ENCODE peak calls at places on chromosome 1, in eight cellular contexts. C is lower lobe of right lung, F is MM.1S, K is SK-N-SH, N is fibroblast of lung, D is esophagus muscularis mucosa, A is endodermal cell, G is pancreas. X is an unnamed sample.

GRCh38 chr1:227654858-227655752 is 80.0 kb downstream of the JMJD4 start:
- DNase-seq in C (no peak), F (no peak), K (no peak), N (no peak), D (no peak), A (no peak), G (no peak), X (no peak)

GRCh38 chr1:38026592-38027200 is 14.2 kb downstream of the UTP11 start:
- DNase-seq in C (peak), F (peak), K (no peak), N (peak), D (no peak), A (peak), G (peak), X (no peak)

GRCh38 chr1:202104073-202104472 is 18.6 kb upstream of the GPR37L1 start:
- DNase-seq in C (no peak), F (no peak), K (no peak), N (no peak), D (no peak), A (no peak), G (no peak), X (no peak)

GRCh38 chr1:8061210-8061609 is 35.1 kb upstream of the ERRFI1 start:
- DNase-seq in C (no peak), F (no peak), K (no peak), N (peak), D (no peak), A (no peak), G (no peak), X (peak)

GRCh38 chr1:47875831-47876586 is 121.2 kb downstream of the TRABD2B start:
- DNase-seq in C (no peak), F (no peak), K (no peak), N (no peak), D (no peak), A (no peak), G (no peak), X (peak)

GRCh38 chr1:66764994-66765578 is 12.8 kb downstream of the DYNLT5 start:
- DNase-seq in C (no peak), F (peak), K (peak), N (peak), D (no peak), A (peak), G (no peak), X (peak)

GRCh38 chr1:223229756-223230155 is 86.7 kb upstream of the TLR5 start:
- DNase-seq in C (no peak), F (no peak), K (no peak), N (no peak), D (no peak), A (no peak), G (no peak), X (no peak)

GRCh38 chr1:15756143-15757015 is 2.2 kb upstream of the FBLIM1 start:
- DNase-seq in C (no peak), F (no peak), K (no peak), N (no peak), D (no peak), A (no peak), G (peak), X (no peak)

GRCh38 chr1:151905070-151905442 is 4.3 kb downstream of the THEM4 start:
- DNase-seq in C (no peak), F (no peak), K (no peak), N (no peak), D (no peak), A (no peak), G (no peak), X (peak)

GRCh38 chr1:53145942-53146708 is 3.7 kb upstream of the SLC1A7 start:
- DNase-seq in C (peak), F (no peak), K (peak), N (peak), D (peak), A (peak), G (peak), X (peak)

GRCh38 chr1:87084247-87084836 is 169.9 kb downstream of the HS2ST1 start:
- DNase-seq in C (no peak), F (peak), K (peak), N (peak), D (no peak), A (no peak), G (no peak), X (no peak)

GRCh38 chr1:117613969-117614865 is 8.4 kb downstream of the TENT5C start:
- DNase-seq in C (no peak), F (peak), K (no peak), N (no peak), D (no peak), A (peak), G (no peak), X (no peak)

GRCh38 chr1:99943238-99943794 is 26.5 kb upstream of the SLC35A3 start:
- DNase-seq in C (no peak), F (no peak), K (no peak), N (peak), D (no peak), A (no peak), G (no peak), X (peak)

GRCh38 chr1:8989821-8990220 is 36.4 kb downstream of the SLC2A7 start:
- DNase-seq in C (no peak), F (no peak), K (no peak), N (no peak), D (no peak), A (no peak), G (no peak), X (peak)

GRCh38 chr1:174269932-174270651 is 110.8 kb downstream of the RABGAP1L start:
- DNase-seq in C (no peak), F (no peak), K (no peak), N (no peak), D (no peak), A (no peak), G (no peak), X (no peak)

GRCh38 chr1:19918057-19918456 is 5.4 kb downstream of the PLA2G2E start:
- DNase-seq in C (peak), F (peak), K (peak), N (peak), D (no peak), A (peak), G (peak), X (peak)

GRCh38 chr1:81224222-81224621 is 576.5 kb upstream of the ADGRL2 start:
- DNase-seq in C (no peak), F (no peak), K (no peak), N (no peak), D (no peak), A (no peak), G (no peak), X (no peak)

GRCh38 chr1:30244801-30245200 is 478.6 kb downstream of the MATN1 start:
- DNase-seq in C (no peak), F (no peak), K (no peak), N (no peak), D (no peak), A (no peak), G (no peak), X (no peak)

GRCh38 chr1:164785841-164786534 is 227.0 kb downstream of the PBX1 start:
- DNase-seq in C (no peak), F (no peak), K (no peak), N (peak), D (no peak), A (no peak), G (no peak), X (no peak)

GRCh38 chr1:40353081-40353480 is 20.4 kb upstream of the SMAP2 start:
- DNase-seq in C (no peak), F (no peak), K (no peak), N (no peak), D (no peak), A (no peak), G (no peak), X (no peak)

GRCh38 chr1:192445849-192446489 is 129.2 kb downstream of the RGS21 start:
- DNase-seq in C (no peak), F (peak), K (no peak), N (peak), D (no peak), A (peak), G (no peak), X (peak)

GRCh38 chr1:213985181-213986019 is 2.4 kb upstream of the PROX1 start:
- DNase-seq in C (no peak), F (no peak), K (no peak), N (no peak), D (no peak), A (peak), G (no peak), X (no peak)

GRCh38 chr1:18967066-18967690 is 10.7 kb upstream of the IFFO2 start:
- DNase-seq in C (no peak), F (no peak), K (no peak), N (no peak), D (no peak), A (no peak), G (no peak), X (no peak)

GRCh38 chr1:3912809-3913685 is 13.0 kb upstream of the C1orf174 start:
- DNase-seq in C (peak), F (no peak), K (no peak), N (no peak), D (no peak), A (peak), G (peak), X (no peak)

GRCh38 chr1:109732390-109732763 is 8.5 kb downstream of the GSTM3 start:
- DNase-seq in C (no peak), F (no peak), K (no peak), N (no peak), D (no peak), A (no peak), G (no peak), X (no peak)

GRCh38 chr1:109733235-109733634 is 7.6 kb downstream of the GSTM3 start:
- DNase-seq in C (no peak), F (no peak), K (no peak), N (no peak), D (no peak), A (no peak), G (no peak), X (no peak)

GRCh38 chr1:109726728-109727127 is 14.1 kb downstream of the GSTM3 start:
- DNase-seq in C (no peak), F (no peak), K (no peak), N (no peak), D (no peak), A (no peak), G (no peak), X (no peak)

GRCh38 chr1:109728870-109729269 is 12.0 kb downstream of the GSTM3 start:
- DNase-seq in C (no peak), F (no peak), K (no peak), N (no peak), D (no peak), A (no peak), G (no peak), X (no peak)

DNA sequence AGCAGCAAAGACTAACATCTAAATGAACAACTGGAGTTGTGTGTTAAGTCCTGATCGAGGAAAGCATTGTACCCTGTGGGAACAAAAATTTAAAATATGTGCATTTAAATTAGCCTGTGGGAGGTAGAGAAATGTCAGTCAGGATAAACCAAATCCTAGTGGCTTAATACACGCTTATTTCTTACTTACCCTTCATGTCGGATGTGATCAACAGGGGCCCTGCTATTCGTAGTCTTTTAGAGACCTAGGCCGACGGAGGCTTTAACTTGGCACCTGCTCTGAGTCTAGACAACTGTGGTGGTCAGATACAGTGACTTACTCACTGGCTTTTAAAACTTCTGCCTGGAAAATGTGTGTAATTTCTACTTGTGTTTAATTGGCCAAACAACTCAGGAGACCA is 10.2 kb downstream of the GSTM3 start:
- DNase-seq in C (no peak), F (no peak), K (no peak), N (peak), D (no peak), A (no peak), G (no peak), X (no peak)
- H3K27ac ChIP-seq in C (no peak), F (no peak), K (no peak), N (no peak), D (no peak), A (peak), G (peak), X (no peak)

GRCh38 chr1:2196901-2197638 is 2.5 kb upstream of the FAAP20 start:
- DNase-seq in C (no peak), F (no peak), K (no peak), N (no peak), D (no peak), A (no peak), G (no peak), X (no peak)

GRCh38 chr1:2194898-2195673 is 514 bp upstream of the FAAP20 start:
- DNase-seq in C (peak), F (peak), K (peak), N (peak), D (peak), A (peak), G (peak), X (peak)

GRCh38 chr1:2194319-2194897 is at the start of gene FAAP20:
- DNase-seq in C (no peak), F (peak), K (peak), N (peak), D (no peak), A (peak), G (peak), X (peak)

GRCh38 chr1:2197732-2198165 is 3.2 kb upstream of the FAAP20 start:
- DNase-seq in C (no peak), F (no peak), K (no peak), N (no peak), D (no peak), A (no peak), G (no peak), X (no peak)

DNA sequence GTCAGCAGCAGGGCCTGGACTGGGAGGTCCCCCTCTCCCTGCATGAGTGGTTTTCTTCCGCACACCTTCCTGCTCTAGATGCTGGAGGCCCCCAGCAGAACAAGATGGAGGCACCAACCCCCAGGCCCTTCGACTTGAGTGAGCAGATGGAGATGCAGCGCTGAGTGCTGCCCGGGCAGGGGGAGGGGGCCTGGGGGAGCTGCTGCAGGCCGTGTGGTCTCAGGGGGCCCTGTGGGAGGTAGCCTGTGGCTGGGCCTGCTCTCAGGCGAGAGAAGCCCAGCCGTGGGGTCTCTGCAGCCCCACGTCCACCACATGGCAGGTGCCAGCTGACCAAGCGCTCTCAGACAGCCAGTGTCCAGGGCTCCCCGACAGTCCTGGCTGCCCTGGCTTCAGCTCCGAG is 1.2 kb upstream of the FAAP20 start:
- DNase-seq in C (no peak), F (no peak), K (no peak), N (no peak), D (no peak), A (no peak), G (no peak), X (no peak)
- H3K27ac ChIP-seq in C (peak), F (no peak), K (no peak), N (no peak), D (peak), A (peak), G (peak), X (no peak)

GRCh38 chr1:150808851-150809250 is 791 bp upstream of the CTSK start:
- DNase-seq in C (no peak), F (no peak), K (no peak), N (no peak), D (no peak), A (no peak), G (no peak), X (no peak)
- H3K27ac ChIP-seq in C (no peak), F (no peak), K (no peak), N (peak), D (no peak), A (no peak), G (no peak), X (no peak)

GRCh38 chr1:154448271-154448905 is 43.2 kb downstream of the IL6R start:
- DNase-seq in C (no peak), F (no peak), K (no peak), N (no peak), D (no peak), A (no peak), G (no peak), X (no peak)

GRCh38 chr1:154456631-154457030 is 45.4 kb upstream of the TDRD10 start:
- DNase-seq in C (no peak), F (no peak), K (no peak), N (no peak), D (no peak), A (no peak), G (no peak), X (no peak)

GRCh38 chr1:154454391-154455120 is 47.5 kb upstream of the TDRD10 start:
- DNase-seq in C (no peak), F (no peak), K (no peak), N (no peak), D (no peak), A (no peak), G (no peak), X (no peak)

GRCh38 chr1:154453577-154454352 is 48.3 kb upstream of the TDRD10 start:
- DNase-seq in C (no peak), F (no peak), K (no peak), N (peak), D (no peak), A (no peak), G (no peak), X (peak)

GRCh38 chr1:154453155-154453554 is 48.0 kb downstream of the IL6R start:
- DNase-seq in C (no peak), F (no peak), K (no peak), N (no peak), D (no peak), A (no peak), G (no peak), X (no peak)
- H3K27ac ChIP-seq in C (peak), F (no peak), K (no peak), N (peak), D (peak), A (no peak), G (no peak), X (no peak)

GRCh38 chr1:21337931-21338567 is 47.8 kb upstream of the ECE1 start:
- DNase-seq in C (peak), F (no peak), K (no peak), N (peak), D (peak), A (no peak), G (peak), X (no peak)
- H3K27ac ChIP-seq in C (peak), F (no peak), K (peak), N (peak), D (peak), A (no peak), G (peak), X (peak)

GRCh38 chr1:156487862-156488261 is 12.7 kb downstream of the MEF2D start:
- DNase-seq in C (no peak), F (peak), K (no peak), N (no peak), D (no peak), A (no peak), G (no peak), X (no peak)
- H3K27ac ChIP-seq in C (peak), F (peak), K (no peak), N (no peak), D (peak), A (no peak), G (no peak), X (no peak)

GRCh38 chr1:200355815-200356214 is 54.0 kb downstream of the ZNF281 start:
- DNase-seq in C (no peak), F (no peak), K (no peak), N (no peak), D (no peak), A (peak), G (no peak), X (no peak)
- H3K27ac ChIP-seq in C (no peak), F (no peak), K (no peak), N (no peak), D (no peak), A (no peak), G (no peak), X (no peak)

X was measured in brain microvascular endothelial cell.